ENCODE peak calls at places on chromosomes 13 and 19, in seven cellular contexts. V is HCT116, O is GM23248, W is PC-3, R is neural progenitor cell, U is fibroblast of lung, Y is DND-41. X is an unnamed sample.

GRCh38 chr13:78404961-78405360 is 198.4 kb downstream of the POU4F1 start:
- DNase-seq in V (no peak), O (no peak), W (no peak), R (no peak), U (no peak), Y (no peak), X (no peak)

GRCh38 chr13:102317593-102317992 is 84.3 kb downstream of the FGF14 start:
- DNase-seq in V (no peak), O (peak; percentile 33), W (no peak), R (no peak), U (peak; percentile 61), Y (no peak), X (no peak)

GRCh38 chr13:113976711-113977684 is 3.1 kb upstream of the C13orf46 start:
- DNase-seq in V (no peak), O (peak; percentile 85), W (peak; percentile 68), R (no peak), U (peak; percentile 84), Y (no peak), X (peak; percentile 100)

GRCh38 chr13:89673789-89674311 is 1673.6 kb upstream of the MIR17HG start:
- DNase-seq in V (no peak), O (no peak), W (no peak), R (no peak), U (no peak), Y (no peak), X (no peak)

GRCh38 chr13:32645854-32646253 is 59.6 kb downstream of the PDS5B start:
- DNase-seq in V (no peak), O (no peak), W (no peak), R (no peak), U (peak; percentile 21), Y (peak; percentile 21), X (no peak)

GRCh38 chr19:858868-859843 is at the start of gene CFD:
- DNase-seq in V (no peak), O (peak; percentile 36), W (no peak), R (no peak), U (no peak), Y (no peak), X (peak; percentile 95)

GRCh38 chr19:39409207-39409885 is 2.7 kb downstream of the ZFP36 start:
- DNase-seq in V (peak; percentile 90), O (peak; percentile 90), W (peak; percentile 90), R (no peak), U (peak; percentile 60), Y (peak; percentile 73), X (peak; percentile 98)

GRCh38 chr19:29107831-29108230 is 105.1 kb downstream of the UQCRFS1 start:
- DNase-seq in V (no peak), O (peak; percentile 15), W (no peak), R (no peak), U (no peak), Y (no peak), X (no peak)

GRCh38 chr19:6744381-6745288 is 5.2 kb downstream of the TRIP10 start:
- DNase-seq in V (no peak), O (peak; percentile 92), W (peak; percentile 96), R (peak; percentile 34), U (peak; percentile 85), Y (no peak), X (peak; percentile 99)

GRCh38 chr19:50315773-50316448 is 13.3 kb downstream of the KCNC3 start:
- DNase-seq in V (no peak), O (peak; percentile 32), W (no peak), R (peak; percentile 83), U (no peak), Y (peak; percentile 49), X (peak; percentile 63)

GRCh38 chr13:80452279-80452678 is 111.4 kb upstream of the SPRY2 start:
- DNase-seq in V (no peak), O (no peak), W (no peak), R (no peak), U (no peak), Y (no peak), X (no peak)

GRCh38 chr19:44984005-44984404 is 17.3 kb upstream of the RELB start:
- DNase-seq in V (no peak), O (no peak), W (no peak), R (no peak), U (no peak), Y (no peak), X (no peak)

GRCh38 chr13:111181977-111182376 is 66.9 kb downstream of the ARHGEF7 start:
- DNase-seq in V (no peak), O (no peak), W (no peak), R (no peak), U (no peak), Y (no peak), X (no peak)

GRCh38 chr19:19062454-19063182 is 1.2 kb upstream of the SLC25A42 start:
- DNase-seq in V (no peak), O (peak; percentile 63), W (peak; percentile 75), R (no peak), U (peak; percentile 61), Y (peak; percentile 30), X (peak; percentile 95)

GRCh38 chr19:32343550-32344262 is 1.7 kb upstream of the ZNF507 start:
- DNase-seq in V (no peak), O (no peak), W (peak; percentile 84), R (no peak), U (no peak), Y (no peak), X (no peak)

GRCh38 chr13:78632956-78633355 is 26.0 kb downstream of the OBI1 start:
- DNase-seq in V (no peak), O (no peak), W (no peak), R (no peak), U (peak; percentile 80), Y (no peak), X (no peak)

GRCh38 chr13:19680751-19681150 is 47.3 kb downstream of the MPHOSPH8 start:
- DNase-seq in V (no peak), O (no peak), W (no peak), R (no peak), U (peak; percentile 35), Y (no peak), X (no peak)
- H3K36me3 ChIP-seq in V (peaks cover 8% of the 10 kb centered on the region), O (peaks cover 13% of the 10 kb centered on the region), W (peaks cover 10% of the 10 kb centered on the region), R (peaks cover 4% of the 10 kb centered on the region), U (no peaks in the 10 kb centered on the region), Y (peaks cover 50% of the 10 kb centered on the region), X (peaks cover 9% of the 10 kb centered on the region)

GRCh38 chr19:46637224-46637623 is 1.2 kb upstream of the GNG8 start:
- DNase-seq in V (no peak), O (no peak), W (no peak), R (no peak), U (no peak), Y (no peak), X (peak; percentile 84)
- H3K27ac ChIP-seq in V (no peak overlapping the region), O (no peak overlapping the region), W (no peak overlapping the region), R (no peak overlapping the region), U (no peak overlapping the region), Y (no peak overlapping the region), X (no peak overlapping the region)

GRCh38 chr13:44196186-44196751 is 177.4 kb upstream of the SERP2 start:
- DNase-seq in V (no peak), O (no peak), W (peak; percentile 52), R (no peak), U (no peak), Y (peak; percentile 23), X (no peak)
- H3K79me2 ChIP-seq in V (no peaks in the 10 kb centered on the region), O (no peaks in the 10 kb centered on the region), W (no peaks in the 10 kb centered on the region), R (no peaks in the 10 kb centered on the region), U (no peaks in the 10 kb centered on the region), Y (no peaks in the 10 kb centered on the region), X (no peaks in the 10 kb centered on the region)

DNA sequence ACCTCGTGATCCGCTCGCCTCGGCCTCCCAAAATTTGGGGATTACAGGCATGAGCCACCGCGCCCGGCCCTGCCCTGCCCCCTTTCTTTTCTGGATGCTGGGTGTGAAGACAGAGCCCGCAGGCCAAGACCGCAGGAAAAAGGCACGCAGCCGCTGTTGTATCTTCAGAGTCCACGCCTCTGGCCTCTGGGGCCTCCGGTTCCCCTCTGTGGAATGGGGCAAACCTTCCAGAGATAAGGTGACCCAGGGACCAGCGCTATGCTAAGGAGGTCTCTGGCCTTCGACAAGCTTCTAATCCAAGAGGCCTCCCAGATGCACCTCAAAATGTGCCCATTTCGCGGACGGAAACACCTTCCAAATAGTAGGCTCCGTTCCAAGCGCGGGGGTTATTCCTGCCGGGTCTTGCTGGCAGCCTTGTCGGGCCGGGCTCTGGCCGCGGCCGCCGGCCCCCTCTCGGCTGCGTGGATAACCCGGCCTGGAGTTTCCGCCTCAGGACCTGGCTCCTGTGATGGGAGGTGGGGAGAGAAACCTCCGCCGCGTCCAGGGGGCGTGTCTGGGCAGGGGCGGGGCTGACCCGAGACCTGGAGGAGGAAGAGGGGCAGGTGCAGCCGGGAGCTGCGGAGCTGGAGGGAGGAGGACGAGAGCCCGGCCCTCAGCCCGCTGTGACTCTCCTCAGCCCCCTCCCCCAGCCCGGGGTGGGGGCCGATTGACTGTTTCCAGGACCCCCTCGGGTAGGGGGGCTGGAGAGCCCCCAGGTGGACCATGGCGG is 13.1 kb downstream of the TJP3 start:
- DNase-seq in V (peak; percentile 95), O (peak; percentile 87), W (peak; percentile 92), R (peak; percentile 97), U (peak; percentile 80), Y (peak; percentile 81), X (peak; percentile 98)
- H3K36me3 ChIP-seq in V (no peaks in the 10 kb centered on the region), O (no peaks in the 10 kb centered on the region), W (no peaks in the 10 kb centered on the region), R (no peaks in the 10 kb centered on the region), U (no peaks in the 10 kb centered on the region), Y (no peaks in the 10 kb centered on the region), X (no peaks in the 10 kb centered on the region)

GRCh38 chr19:58262922-58263296 is 15.8 kb upstream of the ZNF8 start:
- DNase-seq in V (no peak), O (no peak), W (no peak), R (no peak), U (no peak), Y (no peak), X (no peak)

GRCh38 chr19:58261600-58261967 is 17.2 kb upstream of the ZNF8 start:
- DNase-seq in V (no peak), O (peak; percentile 12), W (no peak), R (no peak), U (peak; percentile 20), Y (no peak), X (no peak)

GRCh38 chr19:58265100-58265499 is 13.7 kb upstream of the ZNF8 start:
- DNase-seq in V (no peak), O (no peak), W (no peak), R (no peak), U (no peak), Y (no peak), X (no peak)

DNA sequence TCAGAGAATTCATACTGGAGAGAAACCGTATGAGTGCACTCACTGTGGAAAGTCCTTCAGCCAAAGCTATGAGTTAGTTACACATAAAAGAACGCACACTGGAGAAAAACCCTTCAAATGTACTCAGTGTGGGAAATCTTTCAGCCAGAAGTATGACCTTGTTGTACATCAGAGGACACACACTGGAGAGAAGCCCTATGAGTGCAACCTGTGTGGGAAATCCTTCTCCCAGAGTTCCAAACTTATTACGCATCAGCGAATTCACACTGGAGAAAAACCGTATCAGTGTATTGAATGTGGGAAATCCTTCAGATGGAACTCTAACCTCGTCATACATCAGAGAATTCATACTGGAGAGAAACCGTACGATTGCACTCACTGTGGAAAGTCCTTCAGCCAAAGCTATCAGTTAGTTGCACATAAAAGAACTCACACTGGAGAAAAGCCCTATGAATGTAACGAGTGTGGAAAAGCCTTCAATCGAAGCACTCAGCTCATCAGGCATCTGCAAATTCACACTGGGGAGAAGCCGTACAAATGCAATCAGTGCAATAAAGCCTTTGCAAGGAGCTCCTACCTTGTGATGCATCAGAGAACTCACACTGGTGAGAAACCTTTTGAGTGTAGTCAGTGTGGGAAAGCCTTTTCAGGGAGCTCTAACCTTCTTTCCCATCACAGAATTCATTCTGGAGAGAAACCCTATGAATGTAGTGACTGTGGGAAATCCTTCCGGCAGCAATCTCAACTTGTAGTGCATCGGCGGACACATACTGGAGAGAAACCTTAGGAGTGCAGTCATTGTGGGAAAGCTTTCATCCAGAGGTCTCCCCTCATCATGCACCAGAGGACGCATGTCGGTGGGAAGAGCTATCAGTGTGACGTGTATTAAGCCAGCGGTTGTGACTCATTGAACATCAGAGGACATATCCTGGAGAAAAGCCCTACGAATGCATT is 16.5 kb upstream of the ZNF8 start:
- DNase-seq in V (no peak), O (peak; percentile 23), W (peak; percentile 29), R (no peak), U (peak; percentile 10), Y (no peak), X (no peak)
- H3K27ac ChIP-seq in V (no peak overlapping the region), O (no peak overlapping the region), W (no peak overlapping the region), R (no peak overlapping the region), U (no peak overlapping the region), Y (no peak overlapping the region), X (no peak overlapping the region)

GRCh38 chr13:98190889-98191444 is 13.9 kb upstream of the RNF113B start:
- DNase-seq in V (no peak), O (no peak), W (no peak), R (no peak), U (no peak), Y (no peak), X (no peak)
- H3K79me2 ChIP-seq in V (no peaks in the 10 kb centered on the region), O (peaks cover 100% of the 10 kb centered on the region), W (peaks cover 5% of the 10 kb centered on the region), R (peaks cover 91% of the 10 kb centered on the region), U (peaks cover 66% of the 10 kb centered on the region), Y (no peaks in the 10 kb centered on the region), X (peaks cover 83% of the 10 kb centered on the region)